ENCODE peak calls at places on chromosomes 4 and X, in six cellular contexts. E is tibial nerve; W is stimulated activated CD8-positive, alpha-beta memory T cell treated with anti-CD3 and anti-CD28 coated beads, Interleukin-4, amount 100 ng/mL, for 4 hours; B is amniotic stem cell; Z is activated T-helper 1 cell treated with anti-CD3 and anti-CD28 coated beads, Interleukin-12 subunit alpha, Interleukin-12 subunit beta, Interleukin-2, Interleukin-4 antibody, amounts not matched to agents 30 ng/mL and 10 ng/mL and 1 ng/mL, durations not matched to agents 14 hours and 24 hours and 36 hours; X is substantia nigra. O is an unnamed sample.

GRCh38 chrX:131746491-131746968 is 202.7 kb downstream of the OR13H1 start:
- DNase-seq in E (no peak), W (peak; percentile 50), B (peak; percentile 40), Z (no peak), X (no peak), O (peak; percentile 89)

GRCh38 chr4:165803005-165803404 is 70.0 kb upstream of the TLL1 start:
- DNase-seq in E (no peak), W (no peak), B (no peak), Z (no peak), X (no peak), O (no peak)

GRCh38 chr4:65670331-65671031 is at the start of gene EPHA5:
- DNase-seq in E (peak; percentile 39), W (no peak), B (peak; percentile 72), Z (no peak), X (no peak), O (no peak)

GRCh38 chr4:109164011-109164410 is 138.4 kb downstream of the COL25A1 start:
- DNase-seq in E (no peak), W (no peak), B (no peak), Z (no peak), X (no peak), O (no peak)

GRCh38 chr4:140579278-140579677 is 10.5 kb upstream of the UCP1 start:
- DNase-seq in E (no peak), W (no peak), B (no peak), Z (no peak), X (no peak), O (peak; percentile 12)

GRCh38 chr4:74906771-74907170 is 26.1 kb upstream of the PARM1 start:
- DNase-seq in E (no peak), W (no peak), B (no peak), Z (no peak), X (no peak), O (no peak)

GRCh38 chr4:41160856-41161255 is 53.5 kb downstream of the APBB2 start:
- DNase-seq in E (no peak), W (no peak), B (no peak), Z (no peak), X (no peak), O (no peak)

GRCh38 chr4:133741766-133742165 is 459.8 kb downstream of the PABPC4L start:
- DNase-seq in E (no peak), W (no peak), B (no peak), Z (no peak), X (no peak), O (no peak)

GRCh38 chrX:143095841-143096240 is 70.1 kb downstream of the SPANXN4 start:
- DNase-seq in E (no peak), W (no peak), B (no peak), Z (no peak), X (no peak), O (no peak)

GRCh38 chrX:46628406-46629371 is 55.1 kb downstream of the CHST7 start:
- DNase-seq in E (peak; percentile 61), W (no peak), B (no peak), Z (no peak), X (no peak), O (no peak)

GRCh38 chrX:40960041-40960440 is 125.2 kb upstream of the USP9X start:
- DNase-seq in E (no peak), W (no peak), B (no peak), Z (no peak), X (no peak), O (no peak)

GRCh38 chr4:75344915-75345314 is 169.3 kb downstream of the RCHY1 start:
- DNase-seq in E (no peak), W (no peak), B (peak; percentile 35), Z (no peak), X (no peak), O (no peak)

GRCh38 chrX:33808636-33809035 is 323.5 kb downstream of the FAM47A start:
- DNase-seq in E (no peak), W (no peak), B (no peak), Z (no peak), X (no peak), O (no peak)

GRCh38 chr4:1569461-1570151 is 114.5 kb downstream of the FAM53A start:
- DNase-seq in E (no peak), W (no peak), B (no peak), Z (no peak), X (no peak), O (no peak)

GRCh38 chr4:160326110-160326509 is 1223.2 kb downstream of the RAPGEF2 start:
- DNase-seq in E (no peak), W (no peak), B (no peak), Z (no peak), X (no peak), O (no peak)

GRCh38 chr4:169620846-169621228 is 459 bp downstream of the CLCN3 start:
- DNase-seq in E (no peak), W (no peak), B (no peak), Z (peak; percentile 12), X (no peak), O (no peak)

GRCh38 chr4:190020790-190021717 is 6.0 kb downstream of the FRG2 start:
- DNase-seq in E (no peak), W (no peak), B (no peak), Z (no peak), X (no peak), O (no peak)

GRCh38 chr4:26061248-26061986 is 147.4 kb downstream of the SMIM20 start:
- DNase-seq in E (no peak), W (no peak), B (no peak), Z (no peak), X (no peak), O (no peak)

GRCh38 chrX:136691028-136691809 is 43.3 kb downstream of the CD40LG start:
- DNase-seq in E (no peak), W (no peak), B (no peak), Z (no peak), X (no peak), O (no peak)

GRCh38 chr4:24979554-24979953 is 51.2 kb downstream of the LGI2 start:
- DNase-seq in E (no peak), W (no peak), B (no peak), Z (no peak), X (peak; percentile 11), O (no peak)

GRCh38 chrX:13752646-13753045 is 18.1 kb downstream of the OFD1 start:
- DNase-seq in E (no peak), W (no peak), B (no peak), Z (no peak), X (no peak), O (no peak)

O was measured in NCI-H2227 treated with DMSO at 0.1 percent for 48 hours.